ENCODE peak calls at places on chromosomes 6 and 20, in ten cellular contexts. Q is GM13976, W is fibroblast of pulmonary artery, V is fibroblast of villous mesenchyme, N is activated B cell treated with CpG ODN at 0.5 μM for 24 hours, T is heart left ventricle, B is neural crest cell, S is cardiac fibroblast, D is RWPE1, K is heart right ventricle. L is an unnamed sample.

GRCh38 chr6:32937230-32937633 is 3.6 kb downstream of the HLA-DMB start:
- DNase-seq in V (no peak), K (no peak), Q (no peak), W (no peak), D (no peak), T (no peak), N (no peak), B (no peak), S (no peak), L (no peak)

GRCh38 chr6:55969501-55969900 is 94.1 kb upstream of the BMP5 start:
- DNase-seq in V (peak; percentile 74), D (no peak), W (no peak), S (no peak), K (no peak), B (no peak), N (no peak), T (no peak), Q (no peak), L (no peak)

GRCh38 chr6:165804331-165805066 is 141.5 kb upstream of the PDE10A start:
- DNase-seq in K (peak; percentile 46), V (peak; percentile 28), D (no peak), N (no peak), W (peak; percentile 44), T (peak; percentile 49), B (no peak), S (peak; percentile 76), Q (no peak), L (no peak)

GRCh38 chr6:31898200-31899011 is 908 bp upstream of the EHMT2 start:
- DNase-seq in V (peak; percentile 27), N (no peak), S (peak; percentile 56), T (no peak), D (peak; percentile 51), B (no peak), Q (peak; percentile 45), W (peak; percentile 50), K (no peak), L (peak; percentile 55)

GRCh38 chr6:38612386-38612965 is 27.3 kb downstream of the BTBD9 start:
- DNase-seq in W (peak; percentile 80), Q (no peak), N (no peak), S (peak; percentile 70), T (no peak), D (no peak), V (peak; percentile 84), B (no peak), K (no peak), L (no peak)

GRCh38 chr6:38155144-38155543 is 335.6 kb downstream of the ZFAND3 start:
- DNase-seq in B (no peak), S (peak; percentile 87), W (peak; percentile 93), V (peak; percentile 55), T (no peak), Q (no peak), N (no peak), K (no peak), D (no peak), L (no peak)

GRCh38 chr6:118719351-118720124 is 68.1 kb upstream of the CEP85L start:
- DNase-seq in D (no peak), T (no peak), B (no peak), N (no peak), V (no peak), K (no peak), S (no peak), W (no peak), Q (peak; percentile 56), L (peak; percentile 53)

GRCh38 chr6:57173886-57174510 is 1.9 kb downstream of the BAG2 start:
- DNase-seq in V (peak; percentile 87), D (peak; percentile 59), B (no peak), Q (no peak), N (no peak), S (peak; percentile 78), T (no peak), K (no peak), W (peak; percentile 80), L (no peak)

GRCh38 chr6:137571854-137572253 is 77.7 kb upstream of the OLIG3 start:
- DNase-seq in B (peak; percentile 40), S (peak; percentile 41), D (peak; percentile 30), W (peak; percentile 21), T (no peak), N (no peak), K (no peak), V (peak; percentile 14), Q (peak; percentile 40), L (peak; percentile 37)

GRCh38 chr6:45371924-45372582 is 5.7 kb downstream of the SUPT3H start:
- DNase-seq in T (no peak), V (peak; percentile 63), S (no peak), Q (no peak), B (no peak), N (no peak), W (no peak), K (no peak), D (no peak), L (no peak)

GRCh38 chr20:50516180-50516934 is 6.2 kb downstream of the PTPN1 start:
- DNase-seq in W (no peak), N (no peak), B (no peak), T (no peak), Q (peak; percentile 26), K (no peak), V (no peak), D (no peak), S (no peak), L (no peak)

GRCh38 chr6:111057074-111057752 is 30.1 kb upstream of the SLC16A10 start:
- DNase-seq in W (peak; percentile 63), D (peak; percentile 36), T (no peak), B (no peak), N (no peak), Q (peak; percentile 40), V (peak; percentile 55), K (no peak), S (peak; percentile 60), L (peak; percentile 38)

GRCh38 chr20:58649288-58650180 is 1.5 kb upstream of the STX16 start:
- DNase-seq in W (no peak), K (peak; percentile 59), T (no peak), D (no peak), B (no peak), S (no peak), N (peak; percentile 37), Q (peak; percentile 56), V (no peak), L (peak; percentile 51)

GRCh38 chr20:50310673-50311051 is 120.0 kb downstream of the CEBPB start:
- DNase-seq in V (no peak), B (no peak), S (no peak), Q (no peak), T (no peak), W (no peak), D (no peak), N (no peak), K (no peak), L (no peak)

GRCh38 chr6:159691963-159692287 is 1.1 kb downstream of the SOD2 start:
- DNase-seq in D (peak; percentile 12), B (no peak), K (no peak), V (no peak), S (no peak), W (no peak), T (no peak), N (no peak), Q (peak; percentile 20), L (no peak)

DNA sequence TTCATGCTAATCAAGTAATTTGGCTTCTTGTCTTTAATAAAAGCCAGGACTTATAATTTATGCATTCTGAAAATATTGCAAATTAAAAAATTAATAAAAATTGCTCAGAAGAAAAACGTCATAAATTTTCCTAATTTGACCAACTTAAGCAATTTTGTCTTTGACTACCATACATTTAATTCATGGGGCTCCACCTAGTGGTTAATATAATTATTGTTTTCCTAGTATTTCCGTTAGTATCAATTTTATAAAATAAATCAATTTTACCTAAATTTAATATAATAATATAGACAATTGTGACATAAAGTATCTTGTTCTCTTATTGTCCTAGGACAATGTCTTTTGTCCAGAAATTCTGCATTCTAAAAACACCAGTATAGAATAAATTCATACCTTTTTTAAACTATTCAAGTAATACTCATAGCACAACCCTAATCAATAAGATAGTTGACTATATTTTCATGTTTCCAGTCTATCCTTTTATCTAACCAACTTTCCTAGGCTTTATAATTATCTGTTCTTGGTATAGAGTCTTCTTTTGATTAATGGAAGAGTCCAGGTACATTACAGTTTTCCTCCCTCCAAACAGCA is 319.9 kb downstream of the TRDN start:
- DNase-seq in Q (peak; percentile 1), B (no peak), N (no peak), D (peak; percentile 10), T (no peak), V (peak; percentile 30), S (peak; percentile 54), W (peak; percentile 40), K (no peak), L (no peak)
- TF ChIP-seq CTCF in Q (no peak), B (peak; percentile 81), N (no peak), D (peak; percentile 59), T (peak; percentile 61), V (peak; percentile 38), S (peak; percentile 35), W (peak; percentile 37), K (peak; percentile 34), L (no peak)

DNA sequence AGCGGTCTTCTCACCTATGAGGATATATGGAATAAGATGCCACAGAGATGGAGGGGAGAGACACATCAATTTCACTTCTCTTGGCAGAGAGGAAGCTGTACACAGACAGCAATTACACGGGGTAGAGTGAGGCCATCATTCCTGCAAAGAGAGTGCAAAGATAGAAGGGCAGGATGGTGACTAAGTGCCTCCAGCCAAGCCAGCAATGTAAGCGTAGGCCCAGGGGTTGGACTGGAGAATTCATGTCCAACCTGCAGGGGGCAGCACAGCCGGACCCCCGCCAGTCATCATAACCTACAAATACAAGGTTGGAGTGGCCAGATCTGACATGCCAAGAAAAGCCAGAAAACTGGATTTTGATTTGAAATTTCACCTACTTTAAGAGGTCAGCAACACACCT is 56.3 kb downstream of the NRN1 start:
- DNase-seq in K (peak; percentile 25), W (no peak), B (no peak), V (no peak), Q (no peak), N (no peak), D (no peak), T (no peak), S (no peak), L (peak; percentile 28)
- TF ChIP-seq CTCF in K (peak; percentile 14), W (no peak), B (peak; percentile 52), V (peak; percentile 19), Q (peak; percentile 46), N (no peak), D (no peak), T (peak; percentile 40), S (no peak), L (peak; percentile 57)

GRCh38 chr6:83615025-83615999 is 93.6 kb downstream of the SNAP91 start:
- DNase-seq in B (peak; percentile 16), W (peak; percentile 55), N (no peak), Q (peak; percentile 34), S (peak; percentile 59), K (no peak), D (peak; percentile 21), T (no peak), V (peak; percentile 46), L (peak; percentile 9)
- TF ChIP-seq CTCF in B (peak; percentile 81), W (peak; percentile 74), N (no peak), Q (peak; percentile 32), S (peak; percentile 60), K (peak; percentile 26), D (peak; percentile 56), T (peak; percentile 38), V (peak; percentile 62), L (peak; percentile 38)

DNA sequence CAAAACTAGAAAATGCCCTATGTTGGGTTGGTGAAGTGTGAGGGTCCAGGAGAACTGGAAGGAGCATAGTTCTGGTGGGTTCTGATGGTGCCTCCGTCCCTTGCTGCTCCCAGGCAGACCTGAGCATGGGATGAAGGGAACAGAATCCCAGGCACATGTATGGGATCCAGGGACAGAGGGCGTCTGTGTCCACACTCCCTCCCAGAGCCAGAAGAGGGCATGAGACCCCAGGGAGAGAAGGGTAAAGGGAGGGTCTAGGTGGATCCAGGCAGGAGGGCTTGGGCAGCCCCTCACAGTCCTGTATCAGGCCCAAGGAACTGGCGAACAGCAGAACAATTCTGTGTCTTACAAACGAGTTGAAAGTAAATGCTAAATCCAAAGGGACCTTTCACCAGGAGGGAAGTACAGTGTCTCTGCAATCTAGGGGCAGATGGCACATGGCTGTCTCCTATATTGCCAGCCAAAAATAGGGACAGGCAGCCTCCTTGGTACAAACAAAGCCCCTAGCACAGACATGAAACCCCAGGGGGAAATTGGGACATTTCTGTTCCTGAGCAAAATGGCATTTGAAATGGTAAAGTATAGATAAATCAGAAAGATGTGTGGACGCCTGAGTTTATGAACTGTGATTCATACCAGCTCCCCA is 2.5 kb upstream of the BPIFA1 start:
- DNase-seq in Q (no peak), W (no peak), K (no peak), B (no peak), N (no peak), V (no peak), T (no peak), D (no peak), S (no peak), L (no peak)
- TF ChIP-seq CTCF in Q (no peak), W (no peak), K (no peak), B (peak; percentile 38), N (no peak), V (no peak), T (no peak), D (no peak), S (no peak), L (no peak)

L was measured in GM13977.